ENCODE peak calls at places on chromosomes 4 and X, in four cellular contexts. V, K, G and W are unnamed samples.

GRCh38 chrX:16924631-16925239 is 21.7 kb upstream of the REPS2 start:
- DNase-seq in K (no peak), G (no peak), V (no peak), W (no peak)

GRCh38 chr4:102411416-102411815 is 66.1 kb upstream of the SLC39A8 start:
- DNase-seq in V (no peak), G (no peak), K (no peak), W (no peak)

GRCh38 chr4:78602334-78602733 is 50.8 kb downstream of the ANXA3 start:
- DNase-seq in G (no peak), K (no peak), V (no peak), W (no peak)

GRCh38 chr4:71377561-71377960 is 38.7 kb downstream of the SLC4A4 start:
- DNase-seq in K (no peak), V (no peak), G (no peak), W (peak)

GRCh38 chrX:37361596-37361995 is 12.4 kb downstream of the PRRG1 start:
- DNase-seq in V (no peak), G (no peak), K (no peak), W (peak)

GRCh38 chr4:73341454-73341853 is 62.6 kb upstream of the ALB start:
- DNase-seq in G (peak), K (peak), V (peak), W (peak)

GRCh38 chr4:13711233-13711775 is 83.8 kb upstream of the BOD1L1 start:
- DNase-seq in V (no peak), G (no peak), K (no peak), W (no peak)

GRCh38 chrX:2894885-2895292 is 34.2 kb downstream of the ARSD start:
- DNase-seq in G (no peak), V (no peak), K (no peak), W (peak)

GRCh38 chrX:45592067-45592466 is 391.4 kb upstream of the DIPK2B start:
- DNase-seq in G (no peak), V (peak), K (no peak), W (peak)

GRCh38 chr4:109672173-109672572 is 31.1 kb downstream of the CASP6 start:
- DNase-seq in G (no peak), V (no peak), K (no peak), W (no peak)

GRCh38 chrX:86148024-86148511 is at the start of gene DACH2:
- DNase-seq in K (peak), G (peak), V (peak), W (peak)

GRCh38 chr4:155679343-155679742 is 12.7 kb downstream of the GUCY1A1 start:
- DNase-seq in G (no peak), K (no peak), V (no peak), W (peak)

GRCh38 chrX:118745570-118745969 is 18.2 kb downstream of the IL13RA1 start:
- DNase-seq in V (no peak), K (no peak), G (no peak), W (peak)

GRCh38 chr4:85870298-85871083 is 395.5 kb downstream of the ARHGAP24 start:
- DNase-seq in K (no peak), V (no peak), G (no peak), W (no peak)

GRCh38 chr4:95267081-95267480 is 281.7 kb downstream of the UNC5C start:
- DNase-seq in V (peak), K (no peak), G (no peak), W (peak)

GRCh38 chr4:72919937-72920336 is 149.6 kb downstream of the COX18 start:
- DNase-seq in G (no peak), V (no peak), K (no peak), W (no peak)

GRCh38 chr4:36244257-36245084 is at the start of gene ARAP2:
- DNase-seq in G (peak), V (peak), K (peak), W (peak)

GRCh38 chr4:183229397-183229796 is 90.7 kb downstream of the CLDN22 start:
- DNase-seq in G (no peak), K (no peak), V (no peak), W (no peak)

GRCh38 chr4:1195109-1195671 is 22.8 kb upstream of the SPON2 start:
- DNase-seq in G (peak), K (no peak), V (no peak), W (no peak)
- H2BK15ac ChIP-seq in G (no peak), K (no peak), V (no peak), W (peak)

DNA sequence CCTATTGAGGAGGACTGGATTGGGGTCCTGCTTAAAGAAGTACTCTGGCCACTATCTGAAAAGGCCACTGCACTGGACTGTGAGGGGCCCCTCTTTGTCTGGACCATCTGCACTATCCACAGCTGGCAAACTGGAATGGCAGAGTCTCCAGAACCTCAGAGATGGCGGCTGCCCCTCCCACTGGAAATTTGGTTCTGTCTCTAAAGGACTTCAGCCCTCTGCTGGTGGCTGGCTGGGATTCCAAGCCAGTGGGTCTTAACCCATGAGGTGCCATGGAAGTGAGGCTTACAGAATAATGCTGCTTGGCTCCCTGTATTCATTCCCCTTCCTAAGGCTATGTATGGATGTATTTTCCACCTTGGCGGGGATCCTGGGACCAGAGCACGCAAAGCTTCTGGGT is 41.6 kb upstream of the CYLC1 start:
- DNase-seq in V (peak), G (no peak), K (peak), W (no peak)
- H4K5ac ChIP-seq in V (no peak), G (no peak), K (no peak), W (no peak)

GRCh38 chrX:152903589-152903988 is 5.7 kb downstream of the ZNF185 start:
- DNase-seq in V (no peak), K (no peak), G (no peak), W (no peak)
- H2BK15ac ChIP-seq in V (no peak), K (no peak), G (no peak), W (no peak)

GRCh38 chr4:20778896-20779295 is 78.6 kb downstream of the PACRGL start:
- DNase-seq in G (no peak), K (no peak), V (no peak), W (no peak)

DNA sequence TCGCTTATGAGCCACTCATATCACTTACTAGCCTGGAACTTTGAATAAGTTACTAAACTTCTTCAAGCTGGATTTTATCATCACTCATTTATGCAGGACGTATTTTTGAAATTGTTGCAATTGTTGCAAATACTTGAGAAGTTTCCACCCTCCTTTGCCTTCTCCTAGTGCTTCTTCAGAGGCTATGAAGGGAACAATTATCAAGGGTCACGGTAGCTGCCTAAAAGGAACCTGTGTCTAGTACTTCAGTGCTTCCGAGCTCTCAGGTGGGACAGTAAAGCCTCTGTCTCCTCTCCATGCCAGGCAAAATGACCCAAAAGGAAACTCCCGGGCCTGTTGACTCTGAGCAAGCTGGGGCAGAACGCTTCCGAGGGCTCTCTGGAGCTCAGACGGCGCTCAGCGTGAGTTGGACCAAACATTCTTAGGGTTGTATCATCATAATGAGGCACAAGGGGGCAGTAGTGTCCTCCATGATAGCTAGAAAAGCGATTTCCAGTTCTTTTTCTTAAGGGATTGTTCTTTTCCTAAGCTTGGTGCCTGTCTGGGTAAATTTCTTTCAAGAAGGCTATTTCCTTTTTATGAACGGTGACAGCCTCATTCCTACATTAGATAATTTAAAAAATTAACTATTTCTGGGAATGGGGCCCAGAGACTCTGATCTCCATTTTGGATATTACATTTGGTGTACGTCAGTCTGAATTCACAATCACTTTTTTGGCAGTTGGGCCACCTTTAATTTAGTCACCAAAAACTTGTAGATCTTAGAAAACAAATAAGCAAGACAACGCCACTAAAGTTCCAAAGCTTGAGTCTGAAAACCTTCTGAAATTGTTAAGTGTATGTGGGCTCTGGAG is 73.1 kb downstream of the PACRGL start:
- DNase-seq in G (peak), K (peak), V (peak), W (peak)
- H4K5ac ChIP-seq in G (peak), K (no peak), V (no peak), W (no peak)